ENCODE peak calls at places on chromosome 14, in four cellular contexts. One of them, this sample, is unnamed.

GRCh38 chr14:69637503-69638030 is 26.2 kb downstream of the SUSD6 start:
- DNase-seq in K562: peak; percentile 30
- DNase-seq in GM12878: no peak
- DNase-seq in HepG2: peak; percentile 60
- DNase-seq in this sample: no peak

GRCh38 chr14:91019673-91020072 is 40.8 kb downstream of the RPS6KA5 start:
- DNase-seq in K562: no peak
- DNase-seq in GM12878: no peak
- DNase-seq in HepG2: no peak
- DNase-seq in this sample: no peak

GRCh38 chr14:92635896-92636295 is 112.5 kb downstream of the LGMN start:
- DNase-seq in K562: no peak
- DNase-seq in GM12878: no peak
- DNase-seq in HepG2: no peak
- DNase-seq in this sample: no peak

GRCh38 chr14:31819281-31819680 is 257.8 kb upstream of the ARHGAP5 start:
- DNase-seq in HepG2: no peak
- DNase-seq in GM12878: no peak
- DNase-seq in K562: no peak
- DNase-seq in this sample: no peak

GRCh38 chr14:94303111-94303510 is 10.0 kb upstream of the SERPINA10 start:
- DNase-seq in K562: no peak
- DNase-seq in HepG2: no peak
- DNase-seq in GM12878: no peak
- DNase-seq in this sample: no peak

GRCh38 chr14:103131580-103131979 is 8.3 kb downstream of the TNFAIP2 start:
- DNase-seq in HepG2: no peak
- DNase-seq in K562: no peak
- DNase-seq in GM12878: no peak
- DNase-seq in this sample: no peak

GRCh38 chr14:63874223-63874622 is 21.4 kb downstream of the SYNE2 start:
- DNase-seq in K562: no peak
- DNase-seq in GM12878: no peak
- DNase-seq in HepG2: no peak
- DNase-seq in this sample: no peak

GRCh38 chr14:98173291-98173690 is 1098.7 kb downstream of the BCL11B start:
- DNase-seq in GM12878: no peak
- DNase-seq in HepG2: no peak
- DNase-seq in K562: no peak
- DNase-seq in this sample: no peak

GRCh38 chr14:50067723-50068495 is 48.5 kb downstream of the VCPKMT start:
- DNase-seq in K562: no peak
- DNase-seq in HepG2: peak; percentile 90
- DNase-seq in GM12878: no peak
- DNase-seq in this sample: no peak

GRCh38 chr14:69094481-69094880 is 58.4 kb downstream of the DCAF5 start:
- DNase-seq in GM12878: no peak
- DNase-seq in K562: peak; percentile 24
- DNase-seq in HepG2: no peak
- DNase-seq in this sample: no peak

GRCh38 chr14:63361790-63362189 is 43.1 kb upstream of the GPHB5 start:
- DNase-seq in GM12878: no peak
- DNase-seq in HepG2: no peak
- DNase-seq in K562: no peak
- DNase-seq in this sample: no peak

GRCh38 chr14:58712357-58712756 is 74.6 kb downstream of the DACT1 start:
- DNase-seq in GM12878: no peak
- DNase-seq in K562: peak; percentile 12
- DNase-seq in HepG2: no peak
- DNase-seq in this sample: peak; percentile 16

GRCh38 chr14:68181395-68182326 is 362.1 kb downstream of the RAD51B start:
- DNase-seq in HepG2: peak; percentile 68
- DNase-seq in GM12878: peak; percentile 48
- DNase-seq in K562: no peak
- DNase-seq in this sample: no peak

GRCh38 chr14:59277659-59278058 is 89.2 kb downstream of the DAAM1 start:
- DNase-seq in GM12878: no peak
- DNase-seq in K562: peak; percentile 29
- DNase-seq in HepG2: no peak
- DNase-seq in this sample: peak; percentile 17

GRCh38 chr14:20343855-20344205 is 395 bp downstream of the PARP2 start:
- DNase-seq in GM12878: no peak
- DNase-seq in HepG2: no peak
- DNase-seq in K562: no peak
- DNase-seq in this sample: no peak

GRCh38 chr14:74144789-74145188 is 60.0 kb downstream of the LIN52 start:
- DNase-seq in HepG2: peak; percentile 73
- DNase-seq in K562: no peak
- DNase-seq in GM12878: no peak
- DNase-seq in this sample: no peak

GRCh38 chr14:87368751-87369150 is 624.2 kb downstream of the GALC start:
- DNase-seq in K562: no peak
- DNase-seq in HepG2: no peak
- DNase-seq in GM12878: no peak
- DNase-seq in this sample: no peak

GRCh38 chr14:52413729-52414453 is 99.8 kb downstream of the PTGER2 start:
- DNase-seq in K562: no peak
- DNase-seq in GM12878: no peak
- DNase-seq in HepG2: no peak
- DNase-seq in this sample: no peak

GRCh38 chr14:102028733-102029132 is 58.1 kb downstream of the HSP90AA1 start:
- DNase-seq in GM12878: no peak
- DNase-seq in HepG2: no peak
- DNase-seq in K562: no peak
- DNase-seq in this sample: no peak

GRCh38 chr14:99201351-99202073 is 70.5 kb downstream of the BCL11B start:
- DNase-seq in HepG2: no peak
- DNase-seq in K562: peak; percentile 7
- DNase-seq in GM12878: no peak
- DNase-seq in this sample: peak; percentile 24
- TF ChIP-seq TARDBP in HepG2: no peak
- TF ChIP-seq TARDBP in K562: no peak
- TF ChIP-seq TARDBP in GM12878: no peak
- TF ChIP-seq TARDBP in this sample: no peak

GRCh38 chr14:105069887-105070759 is 4.9 kb upstream of the GPR132 start:
- DNase-seq in HepG2: no peak
- DNase-seq in K562: peak; percentile 47
- DNase-seq in GM12878: peak; percentile 98
- DNase-seq in this sample: no peak
- TF ChIP-seq FOXM1 in HepG2: no peak
- TF ChIP-seq FOXM1 in K562: no peak
- TF ChIP-seq FOXM1 in GM12878: no peak
- TF ChIP-seq FOXM1 in this sample: no peak

GRCh38 chr14:71242237-71242748 is 335.0 kb downstream of the PCNX1 start:
- DNase-seq in GM12878: no peak
- DNase-seq in K562: no peak
- DNase-seq in HepG2: no peak
- DNase-seq in this sample: no peak
- TF ChIP-seq TARDBP in GM12878: no peak
- TF ChIP-seq TARDBP in K562: no peak
- TF ChIP-seq TARDBP in HepG2: no peak
- TF ChIP-seq TARDBP in this sample: no peak

GRCh38 chr14:99744873-99745224 is 48.4 kb upstream of the EML1 start:
- DNase-seq in K562: no peak
- DNase-seq in HepG2: no peak
- DNase-seq in GM12878: no peak
- DNase-seq in this sample: no peak

GRCh38 chr14:99742509-99743487 is 50.4 kb upstream of the EML1 start:
- DNase-seq in GM12878: no peak
- DNase-seq in K562: no peak
- DNase-seq in HepG2: no peak
- DNase-seq in this sample: no peak

GRCh38 chr14:99742074-99742473 is 51.1 kb upstream of the EML1 start:
- DNase-seq in K562: no peak
- DNase-seq in HepG2: no peak
- DNase-seq in GM12878: no peak
- DNase-seq in this sample: no peak

GRCh38 chr14:99745307-99745951 is 47.8 kb upstream of the EML1 start:
- DNase-seq in HepG2: no peak
- DNase-seq in K562: no peak
- DNase-seq in GM12878: no peak
- DNase-seq in this sample: no peak

DNA sequence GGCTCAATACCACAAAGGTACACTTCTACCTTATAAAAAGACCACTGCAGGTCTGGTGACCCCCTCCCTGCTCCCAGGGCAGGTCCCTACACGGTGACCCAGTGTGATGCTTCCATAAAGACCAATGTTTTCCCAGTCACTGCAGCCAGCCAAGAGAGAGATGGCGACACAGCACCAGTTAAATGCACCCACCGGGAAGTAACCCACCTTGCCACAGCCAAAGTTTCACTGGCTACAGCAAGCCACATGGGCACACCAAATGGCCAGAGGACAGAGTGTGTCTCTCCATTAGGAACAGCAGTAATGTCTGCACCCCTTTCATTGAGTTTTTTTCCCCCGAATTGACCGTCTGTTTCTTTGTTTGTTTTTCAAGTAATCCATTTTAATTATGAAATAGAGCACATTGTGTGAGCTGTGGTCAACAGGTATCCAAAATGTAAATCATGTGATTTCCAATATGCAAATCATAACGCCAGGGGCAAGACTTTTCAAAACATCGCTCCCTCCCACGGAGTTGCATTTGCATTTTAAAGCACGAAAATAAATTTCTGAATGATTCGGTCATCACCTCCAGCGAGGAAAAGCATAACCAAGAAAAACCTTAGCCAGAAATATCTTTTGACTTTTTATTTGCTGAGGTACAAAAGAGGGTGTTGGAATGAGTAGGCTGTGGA is 48.9 kb upstream of the EML1 start:
- DNase-seq in HepG2: no peak
- DNase-seq in K562: no peak
- DNase-seq in GM12878: no peak
- DNase-seq in this sample: no peak
- TF ChIP-seq FOXM1 in HepG2: no peak
- TF ChIP-seq FOXM1 in K562: no peak
- TF ChIP-seq FOXM1 in GM12878: no peak
- TF ChIP-seq FOXM1 in this sample: no peak

GRCh38 chr14:100735271-100735670 is 8.6 kb downstream of the DLK1 start:
- DNase-seq in GM12878: no peak
- DNase-seq in HepG2: no peak
- DNase-seq in K562: no peak
- DNase-seq in this sample: no peak
- TF ChIP-seq TARDBP in GM12878: no peak
- TF ChIP-seq TARDBP in HepG2: no peak
- TF ChIP-seq TARDBP in K562: no peak
- TF ChIP-seq TARDBP in this sample: no peak

GRCh38 chr14:24734917-24735500 is 101.0 kb upstream of the GZMB start:
- DNase-seq in GM12878: no peak
- DNase-seq in HepG2: peak; percentile 86
- DNase-seq in K562: peak; percentile 43
- DNase-seq in this sample: peak; percentile 48
- TF ChIP-seq FOXM1 in GM12878: no peak
- TF ChIP-seq FOXM1 in HepG2: no peak
- TF ChIP-seq FOXM1 in K562: no peak
- TF ChIP-seq FOXM1 in this sample: no peak

GRCh38 chr14:43792980-43793379 is 714.1 kb downstream of the FSCB start:
- DNase-seq in HepG2: no peak
- DNase-seq in GM12878: no peak
- DNase-seq in K562: no peak
- DNase-seq in this sample: no peak

GRCh38 chr14:43789458-43789857 is 717.6 kb downstream of the FSCB start:
- DNase-seq in GM12878: no peak
- DNase-seq in K562: no peak
- DNase-seq in HepG2: no peak
- DNase-seq in this sample: no peak

GRCh38 chr14:43786066-43786762 is 720.9 kb downstream of the FSCB start:
- DNase-seq in HepG2: no peak
- DNase-seq in K562: no peak
- DNase-seq in GM12878: no peak
- DNase-seq in this sample: no peak

GRCh38 chr14:43793579-43793978 is 713.5 kb downstream of the FSCB start:
- DNase-seq in K562: no peak
- DNase-seq in HepG2: peak; percentile 13
- DNase-seq in GM12878: no peak
- DNase-seq in this sample: no peak

GRCh38 chr14:43790681-43791080 is 716.4 kb downstream of the FSCB start:
- DNase-seq in K562: no peak
- DNase-seq in HepG2: no peak
- DNase-seq in GM12878: no peak
- DNase-seq in this sample: no peak
- TF ChIP-seq TARDBP in K562: no peak
- TF ChIP-seq TARDBP in HepG2: no peak
- TF ChIP-seq TARDBP in GM12878: no peak
- TF ChIP-seq TARDBP in this sample: no peak

DNA sequence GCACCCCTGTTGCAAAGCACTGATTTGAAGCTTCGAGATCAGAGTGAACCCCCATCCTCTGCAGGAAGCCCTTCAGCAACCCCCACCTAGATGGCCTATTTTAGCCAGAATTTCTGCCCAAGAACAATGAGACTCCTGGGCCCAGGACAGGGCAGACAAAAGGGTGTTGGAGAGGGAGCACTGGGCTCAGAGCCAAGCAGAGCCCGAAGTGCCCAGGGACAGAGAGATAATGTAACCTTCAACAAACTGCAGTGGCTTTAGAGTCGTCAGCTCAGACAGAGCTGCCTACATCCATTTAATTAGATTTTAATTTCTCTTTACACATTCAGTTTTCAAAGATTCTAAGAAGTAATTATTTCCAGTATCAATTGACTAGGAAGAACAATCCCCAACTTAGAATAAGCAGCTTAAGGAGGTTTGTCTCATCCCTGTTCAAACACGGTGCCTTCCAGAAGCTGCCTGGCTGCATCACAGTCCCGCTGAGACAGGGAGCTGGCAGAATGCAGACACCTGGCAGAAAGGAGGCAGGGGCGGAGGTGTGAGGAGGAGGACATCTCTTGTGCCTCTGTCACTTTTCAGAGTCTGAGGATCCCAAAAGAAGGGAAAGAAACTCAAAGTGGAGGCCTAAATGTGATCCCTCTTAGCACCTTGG is 504.9 kb upstream of the CCDC196 start:
- DNase-seq in HepG2: no peak
- DNase-seq in GM12878: no peak
- DNase-seq in K562: no peak
- DNase-seq in this sample: no peak
- TF ChIP-seq FOXM1 in HepG2: no peak
- TF ChIP-seq FOXM1 in GM12878: no peak
- TF ChIP-seq FOXM1 in K562: no peak
- TF ChIP-seq FOXM1 in this sample: no peak